ENCODE peak calls at places on chromosomes 2 and 18, in eight cellular contexts. Q is fibroblast of lung, J is GM23248, X is DND-41, B is endodermal cell, E is colonic mucosa, K is neural progenitor cell, R is kidney. D is an unnamed sample. For H3K4me1, the result is how much of the 10 kb centered on the place peaks cover.

GRCh38 chr18:1840878-1841277 is 730.4 kb downstream of the METTL4 start:
- DNase-seq in R (no peak), K (no peak), Q (no peak), B (no peak), J (no peak), E (no peak), X (no peak), D (no peak)

GRCh38 chr2:25700221-25700660 is 26.9 kb upstream of the DTNB start:
- DNase-seq in X (peak), B (no peak), R (no peak), K (peak), E (no peak), J (peak), Q (peak), D (no peak)

GRCh38 chr2:127612111-127612822 is 33.7 kb upstream of the GPR17 start:
- DNase-seq in R (no peak), X (peak), J (no peak), K (no peak), Q (no peak), B (peak), E (no peak), D (no peak)

GRCh38 chr2:237978058-237978712 is 11.4 kb downstream of the UBE2F start:
- DNase-seq in K (no peak), Q (peak), E (no peak), X (peak), R (no peak), J (peak), B (no peak), D (no peak)

GRCh38 chr2:100451734-100452133 is 18.5 kb upstream of the NMS start:
- DNase-seq in E (no peak), X (no peak), J (no peak), R (no peak), B (no peak), Q (no peak), K (no peak), D (no peak)

GRCh38 chr2:230737791-230738226 is 25.2 kb downstream of the CAB39 start:
- DNase-seq in X (no peak), J (no peak), K (no peak), Q (no peak), E (peak), R (no peak), B (no peak), D (no peak)

GRCh38 chr2:109138449-109138848 is 9.4 kb downstream of the SH3RF3 start:
- DNase-seq in R (no peak), J (no peak), E (no peak), K (no peak), X (no peak), Q (no peak), B (no peak), D (no peak)

GRCh38 chr2:72133721-72134407 is 13.8 kb downstream of the CYP26B1 start:
- DNase-seq in E (no peak), Q (no peak), X (no peak), B (peak), J (no peak), K (no peak), R (peak), D (no peak)

GRCh38 chr2:200216310-200216709 is 90.2 kb upstream of the SPATS2L start:
- DNase-seq in R (no peak), B (no peak), X (no peak), J (no peak), K (no peak), E (no peak), Q (no peak), D (no peak)

GRCh38 chr2:34519659-34520058 is 920.6 kb upstream of the FAM98A start:
- DNase-seq in X (no peak), E (no peak), Q (no peak), B (no peak), J (no peak), R (no peak), K (no peak), D (no peak)

GRCh38 chr2:23029111-23029510 is 355.9 kb upstream of the KLHL29 start:
- DNase-seq in X (no peak), R (no peak), Q (no peak), K (no peak), B (peak), E (no peak), J (no peak), D (no peak)
- H3K9ac ChIP-seq in X (no peak), R (no peak), Q (no peak), K (no peak), B (no peak), E (no peak), J (no peak), D (no peak)

GRCh38 chr2:134249755-134250154 is 4.1 kb upstream of the MGAT5 start:
- DNase-seq in K (no peak), J (no peak), X (no peak), Q (no peak), R (no peak), E (no peak), B (no peak), D (no peak)

GRCh38 chr2:134252092-134252775 is 1.6 kb upstream of the MGAT5 start:
- DNase-seq in B (no peak), Q (no peak), K (no peak), J (peak), E (no peak), R (no peak), X (no peak), D (no peak)

GRCh38 chr2:134248913-134249312 is 5.0 kb upstream of the MGAT5 start:
- DNase-seq in R (no peak), E (no peak), B (no peak), X (no peak), J (no peak), Q (no peak), K (no peak), D (no peak)

GRCh38 chr2:134253117-134253704 is 661 bp upstream of the MGAT5 start:
- DNase-seq in R (no peak), J (no peak), E (no peak), Q (no peak), X (no peak), K (no peak), B (no peak), D (no peak)

DNA sequence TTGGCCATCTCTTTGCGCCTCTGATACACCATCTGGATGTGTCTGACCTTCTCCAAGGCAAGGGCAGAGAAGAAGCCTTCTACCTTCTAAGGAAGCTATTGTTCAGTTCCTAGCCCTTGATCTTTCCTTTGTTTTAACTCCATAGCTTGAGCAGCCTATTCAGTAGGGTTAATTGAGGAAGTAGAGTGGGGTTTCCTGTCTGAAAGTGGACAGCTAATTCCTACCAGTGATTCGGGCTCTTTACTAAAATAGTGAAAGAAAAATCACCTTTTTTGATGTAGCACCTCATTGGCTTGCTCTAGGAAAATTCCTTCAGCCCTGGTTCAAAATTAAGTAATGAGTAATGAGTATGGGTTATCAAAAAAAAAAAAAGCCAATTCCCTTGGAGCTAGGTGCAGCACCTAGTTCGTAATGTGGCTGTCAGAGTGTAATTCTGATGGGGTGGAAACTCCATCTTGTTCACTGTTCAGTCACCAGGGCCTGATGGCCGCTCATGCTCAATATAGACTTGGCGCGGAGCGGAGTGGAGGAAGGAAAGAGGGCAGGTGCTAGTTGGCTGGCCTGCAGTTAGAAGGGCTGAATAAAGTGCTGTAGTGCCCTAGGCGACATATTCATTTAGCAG is 2.9 kb upstream of the MGAT5 start:
- DNase-seq in X (no peak), E (no peak), R (no peak), K (no peak), Q (no peak), J (no peak), B (no peak), D (no peak)
- H3K4me1 ChIP-seq in X (under half), E (under half), R (under half), K (under half), Q (under half), J (under half), B (under half), D (under half)

DNA sequence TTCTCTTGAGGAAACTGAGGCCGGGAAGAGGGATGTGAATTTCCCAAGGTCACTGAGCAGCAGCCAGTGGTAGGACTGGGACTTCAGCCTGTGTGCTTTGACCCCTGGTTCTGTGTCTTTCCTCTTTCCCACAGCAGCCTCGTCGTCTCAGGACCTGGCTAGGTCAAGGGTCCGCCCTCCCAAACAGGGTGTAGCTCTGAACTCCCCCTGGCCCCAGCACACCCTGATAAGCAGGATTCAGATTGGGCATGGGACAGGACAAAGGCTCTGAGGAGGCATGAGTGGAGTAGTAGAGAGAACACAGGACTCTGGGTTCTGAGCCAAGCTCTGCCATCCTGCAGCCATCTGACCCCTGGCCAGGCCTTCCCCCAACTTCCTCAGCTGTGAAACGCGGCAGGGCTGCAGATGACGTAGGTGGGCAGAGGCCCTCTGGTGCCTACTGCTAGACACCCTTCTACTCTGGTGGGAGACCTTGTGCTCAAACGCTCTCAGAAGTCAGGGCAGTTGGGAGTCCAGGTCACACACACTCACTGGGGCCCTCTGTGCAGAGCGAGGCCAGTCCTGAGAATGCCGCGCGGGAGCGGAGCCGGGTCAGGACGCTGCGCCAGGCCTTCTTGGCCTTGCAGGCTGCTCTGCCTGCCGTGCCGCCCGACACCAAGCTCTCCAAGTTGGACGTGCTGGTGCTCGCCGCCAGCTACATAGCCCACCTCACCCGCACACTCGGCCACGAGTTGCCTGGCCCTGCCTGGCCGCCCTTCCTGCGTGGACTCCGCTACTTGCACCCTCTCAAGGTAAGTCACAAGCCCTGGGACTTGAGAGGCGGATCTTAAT is 986 bp downstream of the TCF23 start:
- DNase-seq in Q (no peak), K (no peak), E (no peak), R (peak), J (no peak), X (no peak), B (no peak), D (no peak)
- H3K9ac ChIP-seq in Q (no peak), K (no peak), E (no peak), R (no peak), J (no peak), X (no peak), B (no peak), D (no peak)

DNA sequence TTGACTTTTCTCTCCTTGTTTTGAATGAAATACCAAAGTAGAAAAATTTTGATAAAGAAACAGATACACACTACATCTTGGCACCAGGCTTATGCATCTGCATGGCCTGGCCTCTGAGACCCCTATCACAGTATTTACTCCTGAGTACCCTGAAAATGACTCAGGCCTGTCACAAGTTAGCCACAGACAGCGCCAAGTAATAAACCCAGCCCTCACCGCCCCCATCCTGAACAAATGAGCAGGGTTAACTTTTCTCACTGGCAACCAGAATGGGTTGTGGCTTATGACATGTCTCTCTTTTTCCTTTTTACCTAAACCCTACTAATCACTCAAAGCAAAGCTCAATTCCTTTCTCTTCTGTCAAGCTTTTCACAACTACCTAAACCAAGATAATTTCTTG is 35.3 kb downstream of the SPRED2 start:
- DNase-seq in X (no peak), E (no peak), R (no peak), K (no peak), J (peak), B (no peak), Q (peak), D (no peak)
- H3K4me1 ChIP-seq in X (under half), E (under half), R (under half), K (under half), J (under half), B (under half), Q (under half), D (under half)

GRCh38 chr2:85889648-85890281 is 975 bp upstream of the ST3GAL5 start:
- DNase-seq in B (no peak), X (no peak), J (peak), R (peak), K (peak), E (peak), Q (no peak), D (no peak)

GRCh38 chr2:85888020-85888744 is 608 bp downstream of the ST3GAL5 start:
- DNase-seq in E (peak), R (peak), X (peak), B (peak), J (peak), Q (no peak), K (peak), D (no peak)

GRCh38 chr2:85888745-85889647 is at the start of gene ST3GAL5:
- DNase-seq in J (peak), K (peak), E (peak), B (peak), R (peak), Q (peak), X (peak), D (peak)

GRCh38 chr2:85892216-85892944 is 3.6 kb upstream of the ST3GAL5 start:
- DNase-seq in J (no peak), E (no peak), R (no peak), B (no peak), K (no peak), X (no peak), Q (no peak), D (no peak)

GRCh38 chr2:85890522-85891176 is 1.9 kb upstream of the ST3GAL5 start:
- DNase-seq in R (no peak), Q (no peak), B (no peak), E (no peak), X (no peak), J (no peak), K (no peak), D (no peak)
- H3K9ac ChIP-seq in R (no peak), Q (no peak), B (no peak), E (no peak), X (no peak), J (no peak), K (no peak), D (no peak)

GRCh38 chr2:98649135-98649991 is 41.0 kb downstream of the UNC50 start:
- DNase-seq in X (peak), E (peak), Q (peak), B (peak), R (peak), K (peak), J (peak), D (peak)
- H3K4me1 ChIP-seq in X (under half), E (under half), Q (under half), B (under half), R (under half), K (under half), J (under half), D (under half)

GRCh38 chr2:62099523-62100175 is 96.3 kb upstream of the B3GNT2 start:
- DNase-seq in B (no peak), E (no peak), K (no peak), J (no peak), Q (no peak), X (no peak), R (no peak), D (no peak)
- H3K9ac ChIP-seq in B (no peak), E (no peak), K (no peak), J (no peak), Q (no peak), X (no peak), R (no peak), D (no peak)

GRCh38 chr2:136116111-136116812 is 1.7 kb downstream of the CXCR4 start:
- DNase-seq in Q (no peak), X (peak), J (peak), K (peak), E (peak), R (peak), B (peak), D (no peak)

GRCh38 chr2:136113767-136114070 is 4.2 kb downstream of the CXCR4 start:
- DNase-seq in R (no peak), X (no peak), Q (no peak), J (no peak), E (no peak), K (no peak), B (no peak), D (no peak)

GRCh38 chr2:136112949-136113766 is 4.8 kb downstream of the CXCR4 start:
- DNase-seq in E (no peak), K (no peak), Q (no peak), B (no peak), X (no peak), J (no peak), R (no peak), D (no peak)

GRCh38 chr2:136115183-136115751 is 2.7 kb downstream of the CXCR4 start:
- DNase-seq in K (no peak), B (no peak), J (no peak), X (no peak), R (no peak), Q (no peak), E (no peak), D (no peak)

DNA sequence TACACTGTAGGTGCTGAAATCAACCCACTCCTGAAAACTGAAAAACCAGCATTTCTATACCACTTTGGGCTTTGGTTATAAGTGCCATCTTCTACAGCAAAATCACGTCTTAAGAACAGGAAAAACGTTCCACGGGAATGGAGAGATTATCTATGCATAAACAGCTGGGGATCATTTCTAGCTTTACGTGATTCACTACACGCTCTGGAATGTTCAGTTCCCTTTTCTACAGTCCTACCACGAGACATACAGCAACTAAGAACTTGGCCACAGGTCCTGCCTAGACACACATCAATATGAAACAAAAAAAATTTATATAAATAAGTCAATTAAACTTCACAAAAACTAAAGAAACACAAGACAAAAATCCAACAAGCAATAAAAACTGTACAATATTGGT is 3.6 kb downstream of the CXCR4 start:
- DNase-seq in X (no peak), B (no peak), Q (no peak), R (no peak), E (no peak), J (no peak), K (no peak), D (no peak)
- H3K4me1 ChIP-seq in X (under half), B (under half), Q (under half), R (under half), E (under half), J (under half), K (under half), D (under half)

DNA sequence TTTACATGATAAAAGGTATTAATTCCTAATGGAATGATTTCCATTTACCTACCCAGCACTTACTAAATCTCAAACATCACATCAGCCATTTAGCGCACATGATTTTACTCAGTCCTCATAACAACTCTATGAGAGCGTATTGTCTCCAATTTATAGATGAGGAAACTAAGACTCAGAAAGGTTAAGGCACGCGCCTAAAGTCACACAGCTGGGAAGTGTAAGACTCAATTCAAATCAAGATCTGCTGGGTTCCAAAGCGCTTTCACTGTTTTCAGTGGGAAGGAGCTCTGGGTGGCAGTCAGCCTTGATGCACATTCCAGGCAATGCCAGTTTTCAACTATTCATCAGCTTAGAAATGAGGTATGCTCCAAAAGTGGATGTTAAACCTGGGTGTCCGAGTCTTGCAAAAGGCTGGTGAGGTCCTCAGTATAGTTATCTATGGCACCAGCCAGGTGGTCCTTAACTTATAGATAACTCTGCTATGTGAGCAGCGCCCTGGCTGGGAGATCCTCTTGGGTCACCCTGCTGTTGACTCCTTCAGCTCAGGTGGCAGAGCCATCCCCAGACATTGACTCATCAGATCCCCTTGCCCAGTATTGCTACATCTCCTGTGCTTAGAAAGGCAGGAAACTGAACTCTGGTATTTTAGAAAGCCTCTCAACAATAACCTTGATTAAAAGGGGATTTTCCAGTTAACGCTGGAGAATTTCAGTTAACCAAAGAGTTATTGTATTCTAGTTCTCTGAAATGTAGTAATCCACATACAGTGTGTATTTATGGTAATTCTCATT is 47.1 kb downstream of the SLC4A1AP start:
- DNase-seq in E (no peak), X (no peak), K (no peak), Q (no peak), B (no peak), R (no peak), J (no peak), D (no peak)
- H3K9ac ChIP-seq in E (no peak), X (no peak), K (no peak), Q (no peak), B (no peak), R (no peak), J (no peak), D (no peak)

DNA sequence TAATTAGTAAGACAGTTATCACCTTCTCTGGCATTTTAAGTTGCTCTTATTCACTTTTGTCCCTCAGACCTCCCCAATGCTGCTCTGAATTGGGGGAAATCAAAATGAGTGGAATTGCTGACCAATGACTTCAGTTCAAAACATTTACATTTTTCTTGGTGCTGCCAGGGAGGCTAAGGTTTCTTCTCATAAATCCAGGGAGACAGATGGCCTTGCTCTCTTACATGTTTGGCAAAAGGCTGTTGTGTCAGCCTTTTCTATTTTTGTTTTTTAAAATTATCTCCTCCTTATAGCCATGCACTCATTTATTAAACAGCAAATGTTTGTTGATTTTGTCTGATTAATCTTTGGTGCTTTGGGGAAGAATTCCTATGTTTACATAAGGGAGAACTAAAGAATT is 82.0 kb downstream of the GALNT13 start:
- DNase-seq in E (no peak), J (no peak), R (no peak), X (no peak), Q (no peak), B (no peak), K (no peak), D (no peak)
- H3K4me1 ChIP-seq in E (under half), J (under half), R (under half), X (under half), Q (under half), B (under half), K (under half), D (under half)